ENCODE peak calls at places on chromosomes 7 and 10, in ten cellular contexts. P is stomach, A is dorsolateral prefrontal cortex, D is A673, X is suprapubic skin, S is heart left ventricle, F is tibial artery, B is right cardiac atrium, O is neural progenitor cell, M is aorta. K is an unnamed sample.
A peak's percentile ranks its signal among the peaks of the same experiment; 100 is the strongest.

GRCh38 chr10:80464557-80465466 is 10.7 kb downstream of the TSPAN14 start:
- DNase-seq in P (peak; percentile 47), O (peak; percentile 93), X (no peak), A (no peak), D (peak; percentile 40), F (no peak), S (peak; percentile 65), M (no peak), B (no peak), K (no peak)

GRCh38 chr10:7700577-7701125 is 2.5 kb upstream of the ITIH2 start:
- DNase-seq in A (no peak), F (no peak), O (no peak), P (no peak), M (no peak), B (no peak), X (no peak), D (no peak), S (no peak), K (peak; percentile 56)

GRCh38 chr7:157337316-157338149 is 729 bp downstream of the DNAJB6 start:
- DNase-seq in X (peak; percentile 82), D (peak; percentile 52), B (peak; percentile 55), O (peak; percentile 74), F (peak; percentile 78), A (peak; percentile 18), P (peak; percentile 76), S (peak; percentile 85), M (peak; percentile 80), K (peak; percentile 71)

GRCh38 chr10:69042417-69042816 is 45.5 kb upstream of the SRGN start:
- DNase-seq in D (no peak), S (no peak), O (no peak), P (no peak), F (no peak), M (no peak), A (no peak), B (no peak), X (no peak), K (no peak)

GRCh38 chr7:47651355-47652317 is 69.7 kb upstream of the TNS3 start:
- DNase-seq in S (no peak), A (no peak), F (peak; percentile 83), P (no peak), B (no peak), X (no peak), O (no peak), M (peak; percentile 73), D (no peak), K (no peak)

GRCh38 chr10:74743401-74743800 is 83.0 kb upstream of the KAT6B start:
- DNase-seq in F (no peak), P (no peak), X (no peak), O (no peak), D (no peak), M (no peak), A (no peak), B (no peak), S (no peak), K (no peak)

GRCh38 chr7:79403451-79403850 is 50.0 kb downstream of the MAGI2 start:
- DNase-seq in M (no peak), P (no peak), A (no peak), F (no peak), S (no peak), O (no peak), X (no peak), B (no peak), D (no peak), K (no peak)

GRCh38 chr10:99484626-99485581 is 47.8 kb upstream of the NKX2-3 start:
- DNase-seq in D (no peak), M (no peak), S (no peak), O (peak; percentile 9), F (no peak), P (no peak), X (no peak), B (no peak), A (no peak), K (no peak)

GRCh38 chr10:49509904-49510303 is 29.0 kb downstream of the ERCC6 start:
- DNase-seq in X (no peak), O (no peak), D (no peak), A (no peak), M (no peak), B (no peak), F (no peak), P (no peak), S (no peak), K (no peak)

GRCh38 chr10:49508654-49509053 is 30.3 kb downstream of the ERCC6 start:
- DNase-seq in M (no peak), S (no peak), X (no peak), P (no peak), D (no peak), F (no peak), O (no peak), A (no peak), B (no peak), K (no peak)

GRCh38 chr10:49505589-49505988 is 33.3 kb downstream of the ERCC6 start:
- DNase-seq in A (no peak), D (no peak), B (no peak), F (no peak), M (no peak), P (no peak), X (no peak), S (no peak), O (no peak), K (no peak)

GRCh38 chr10:49505076-49505475 is 33.8 kb downstream of the ERCC6 start:
- DNase-seq in B (no peak), O (no peak), F (no peak), A (no peak), P (no peak), D (no peak), X (no peak), M (no peak), S (no peak), K (no peak)

GRCh38 chr10:49508249-49508648 is 30.7 kb downstream of the ERCC6 start:
- DNase-seq in P (no peak), X (no peak), D (no peak), M (no peak), O (no peak), F (no peak), B (no peak), A (no peak), S (no peak), K (no peak)
- H3K4me3 ChIP-seq in P (no peak overlapping the region), X (no peak overlapping the region), D (no peak overlapping the region), M (no peak overlapping the region), O (no peak overlapping the region), F (no peak overlapping the region), B (no peak overlapping the region), A (no peak overlapping the region), S (no peak overlapping the region), K (no peak overlapping the region)

DNA sequence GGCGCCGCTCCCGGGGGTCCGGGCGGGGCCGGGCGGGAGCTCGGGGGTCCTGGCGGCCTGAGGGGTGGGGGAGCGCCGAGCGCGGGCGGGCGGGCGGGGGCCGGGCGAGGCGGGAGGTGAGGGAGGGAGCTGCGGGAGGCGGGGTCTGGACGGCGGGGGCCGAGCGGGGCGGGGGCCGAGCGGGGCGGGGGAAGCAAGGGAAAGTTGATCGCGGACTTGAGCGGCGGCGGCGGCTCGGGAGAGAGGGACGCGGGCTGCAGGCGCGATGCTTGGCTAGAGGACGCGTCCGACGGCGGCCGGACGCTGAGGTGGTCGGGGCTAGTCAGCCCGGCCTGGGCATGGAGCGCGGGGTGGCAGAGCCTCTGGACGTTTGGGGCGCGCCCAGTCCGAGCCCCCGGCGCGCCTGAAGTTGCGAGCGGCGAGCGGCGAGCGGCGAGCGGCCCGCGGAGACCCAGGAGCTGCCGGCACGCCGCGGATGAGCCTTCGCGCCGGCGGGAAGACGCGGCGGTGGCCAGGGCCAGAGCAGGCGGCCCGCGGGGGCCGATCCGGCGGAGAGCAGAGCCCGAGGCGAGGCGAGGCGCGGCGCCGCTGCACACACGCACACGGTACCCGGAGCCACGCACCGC is at the start of gene CDH23:
- DNase-seq in S (peak; percentile 70), A (peak; percentile 42), B (peak; percentile 66), F (no peak), X (no peak), P (peak; percentile 35), O (peak; percentile 83), M (no peak), D (peak; percentile 68), K (peak; percentile 67)
- H3K27ac ChIP-seq in S (peak within 1 kb of the TSS; percentile 47), A (peak within 1 kb of the TSS; percentile 58), B (no peak within 1 kb of the TSS), F (no peak within 1 kb of the TSS), X (no peak within 1 kb of the TSS), P (no peak within 1 kb of the TSS), O (no peak within 1 kb of the TSS), M (no peak within 1 kb of the TSS), D (peak within 1 kb of the TSS; percentile 63), K (no peak within 1 kb of the TSS)

DNA sequence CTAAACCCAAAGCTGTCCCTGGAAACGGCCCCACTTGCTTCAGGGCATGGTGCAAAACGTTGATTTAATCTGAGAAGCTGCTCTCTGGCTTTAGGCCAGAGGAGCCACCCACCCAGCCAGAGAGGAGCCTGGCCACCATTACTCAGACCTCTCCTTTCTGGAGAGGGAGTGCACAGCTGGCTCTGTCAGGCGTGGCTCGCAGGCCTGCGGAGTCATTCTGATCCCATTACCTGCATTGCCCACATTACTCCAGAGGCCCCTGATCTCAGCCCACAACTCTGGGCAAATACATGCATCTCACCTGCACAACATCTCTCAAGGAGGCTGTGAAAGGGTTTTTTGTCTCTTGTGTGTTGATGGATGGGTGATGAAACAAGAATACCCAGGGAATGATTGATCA is 370.0 kb upstream of the IGFBP3 start:
- DNase-seq in P (no peak), D (no peak), M (no peak), O (no peak), A (no peak), B (no peak), X (no peak), F (no peak), S (no peak), K (no peak)
- H3K4me3 ChIP-seq in P (no peak overlapping the region), D (no peak overlapping the region), M (no peak overlapping the region), O (no peak overlapping the region), A (no peak overlapping the region), B (no peak overlapping the region), X (no peak overlapping the region), F (no peak overlapping the region), S (no peak overlapping the region), K (no peak overlapping the region)

GRCh38 chr7:50450691-50451051 is 521 bp upstream of the FIGNL1 start:
- DNase-seq in B (no peak), M (no peak), O (no peak), F (peak; percentile 67), S (no peak), X (no peak), D (no peak), A (no peak), P (no peak), K (no peak)

GRCh38 chr7:50446542-50446960 is 3.6 kb downstream of the FIGNL1 start:
- DNase-seq in B (no peak), S (no peak), P (no peak), M (no peak), X (no peak), F (no peak), D (no peak), A (no peak), O (no peak), K (no peak)

GRCh38 chr7:50449501-50449880 is 659 bp downstream of the FIGNL1 start:
- DNase-seq in S (no peak), D (peak; percentile 7), M (no peak), X (no peak), F (no peak), A (no peak), B (no peak), P (no peak), O (no peak), K (no peak)

GRCh38 chr7:50448823-50449222 is 1.3 kb downstream of the FIGNL1 start:
- DNase-seq in A (no peak), F (no peak), D (no peak), P (no peak), B (no peak), S (no peak), O (no peak), M (no peak), X (no peak), K (no peak)

DNA sequence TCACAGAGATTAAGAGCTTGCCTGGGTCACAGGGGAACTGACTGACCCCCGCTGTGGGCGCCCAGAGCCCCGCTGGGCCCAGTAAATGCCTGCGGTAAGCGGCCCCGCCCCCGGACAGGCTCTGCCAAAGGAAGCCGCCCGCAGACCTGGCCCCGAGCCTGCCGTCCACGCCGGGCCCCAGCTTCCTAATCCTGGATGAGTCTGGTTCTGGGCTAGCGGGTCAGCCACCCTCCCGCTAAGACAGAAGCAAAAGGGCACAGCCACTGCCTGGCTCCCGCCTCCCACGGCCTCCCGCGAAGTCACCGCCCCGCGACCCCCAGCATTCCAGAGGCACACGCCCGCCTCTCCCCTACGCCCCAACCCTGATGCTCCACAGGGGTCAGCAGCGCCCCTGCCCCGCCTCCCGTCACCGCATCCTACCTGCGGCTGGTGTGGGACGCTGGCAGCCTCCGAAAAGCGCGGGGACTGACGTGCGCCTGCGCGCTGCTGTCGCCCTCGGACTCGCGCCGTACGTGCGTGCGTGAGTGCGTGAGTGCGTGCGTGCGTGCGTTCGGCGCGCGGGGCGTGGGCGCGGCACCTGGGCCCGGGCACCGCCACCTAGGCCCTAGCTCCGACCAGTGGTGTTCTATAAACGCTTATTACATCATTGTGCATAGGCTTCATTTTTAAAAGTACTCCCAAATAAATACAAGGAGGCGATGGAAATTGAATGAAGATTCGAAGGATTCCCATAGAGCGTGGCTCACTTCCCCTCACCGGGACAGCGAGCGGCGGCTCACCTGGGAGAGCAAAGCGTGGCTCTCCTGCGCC is at the start of gene FIGNL1:
- DNase-seq in M (peak; percentile 83), P (peak; percentile 79), B (peak; percentile 82), A (peak; percentile 84), X (peak; percentile 85), F (peak; percentile 79), D (peak; percentile 83), O (peak; percentile 77), S (peak; percentile 88), K (peak; percentile 80)
- H3K27ac ChIP-seq in M (no peak within 1 kb of the TSS), P (peak within 1 kb of the TSS; percentile 45), B (peak within 1 kb of the TSS; percentile 6), A (peak within 1 kb of the TSS; percentile 80), X (peak within 1 kb of the TSS; percentile 74), F (peak within 1 kb of the TSS; percentile 64), D (peak within 1 kb of the TSS; percentile 89), O (no peak within 1 kb of the TSS), S (peak within 1 kb of the TSS; percentile 51), K (peak within 1 kb of the TSS; percentile 67)